ENCODE peak calls at places on chromosomes 6 and 20, in seven cellular contexts. S is NCI-H1105 treated with DMSO at 0.1 percent for 48 hours; K is activated T-cell treated with anti-CD3 and anti-CD28 coated beads, Interleukin-2, amount 50 U/mL, for 4 hours; R is stimulated activated CD8-positive, alpha-beta memory T cell treated with anti-CD3 and anti-CD28 coated beads, Interleukin-12 subunit alpha, Interleukin-12 subunit beta, amount 100 ng/mL, for 4 hours; T is fibroblast of lung; P is endothelial cell; H is stimulated activated naive B cell treated with anti-CD40 and anti-IgM and Interleukin-4, amounts not matched to agents 10 μg/mL and 1 μg/mL and 100 μg/mL, for 72 hours. W is an unnamed sample.
A peak's percentile ranks its signal among the peaks of the same experiment; 100 is the strongest.

GRCh38 chr20:55200317-55200716 is 724.9 kb downstream of the DOK5 start:
- DNase-seq in S (no peak), K (no peak), R (no peak), T (no peak), P (no peak), H (no peak), W (no peak)

GRCh38 chr20:57315083-57315963 is 14.3 kb upstream of the SPO11 start:
- DNase-seq in S (no peak), K (no peak), R (no peak), T (no peak), P (no peak), H (no peak), W (no peak)

GRCh38 chr6:15945593-15946159 is 183.2 kb upstream of the MYLIP start:
- DNase-seq in S (no peak), K (no peak), R (no peak), T (peak; percentile 47), P (no peak), H (no peak), W (no peak)

GRCh38 chr6:51855310-51856082 is 231.9 kb downstream of the PKHD1 start:
- DNase-seq in S (peak; percentile 73), K (no peak), R (no peak), T (peak; percentile 53), P (peak; percentile 57), H (no peak), W (no peak)

GRCh38 chr6:3648724-3649123 is 102.8 kb downstream of the PXDC1 start:
- DNase-seq in S (no peak), K (no peak), R (no peak), T (no peak), P (no peak), H (no peak), W (no peak)

GRCh38 chr6:79453558-79454042 is 83.6 kb downstream of the LCA5 start:
- DNase-seq in S (peak; percentile 47), K (no peak), R (no peak), T (peak; percentile 67), P (no peak), H (no peak), W (no peak)

GRCh38 chr20:1326031-1326930 is 2.7 kb downstream of the SDCBP2 start:
- DNase-seq in S (no peak), K (no peak), R (no peak), T (peak; percentile 74), P (no peak), H (no peak), W (no peak)

GRCh38 chr6:44655368-44656342 is 268.1 kb downstream of the CDC5L start:
- DNase-seq in S (peak; percentile 54), K (peak; percentile 73), R (peak; percentile 58), T (peak; percentile 68), P (peak; percentile 92), H (peak; percentile 26), W (peak; percentile 66)

GRCh38 chr20:31675828-31676533 is 38.3 kb downstream of the COX4I2 start:
- DNase-seq in S (no peak), K (peak; percentile 65), R (peak; percentile 31), T (no peak), P (peak; percentile 46), H (peak; percentile 38), W (no peak)

GRCh38 chr6:137728386-137729349 is 138.4 kb upstream of the TNFAIP3 start:
- DNase-seq in S (no peak), K (no peak), R (no peak), T (peak; percentile 78), P (no peak), H (no peak), W (no peak)

GRCh38 chr20:57772349-57772964 is 62.6 kb upstream of the PMEPA1 start:
- DNase-seq in S (no peak), K (peak; percentile 23), R (no peak), T (peak; percentile 34), P (no peak), H (no peak), W (peak; percentile 3)

GRCh38 chr20:6956574-6956973 is 189.1 kb downstream of the BMP2 start:
- DNase-seq in S (no peak), K (no peak), R (no peak), T (no peak), P (no peak), H (no peak), W (no peak)

GRCh38 chr20:51946581-51946980 is 144.3 kb upstream of the SALL4 start:
- DNase-seq in S (no peak), K (no peak), R (no peak), T (peak; percentile 40), P (no peak), H (no peak), W (no peak)

GRCh38 chr20:33653218-33653899 is 8.8 kb upstream of the C20orf144 start:
- DNase-seq in S (peak; percentile 86), K (no peak), R (no peak), T (peak; percentile 74), P (peak; percentile 76), H (peak; percentile 36), W (no peak)

GRCh38 chr6:155183095-155183494 is 80.7 kb upstream of the CLDN20 start:
- DNase-seq in S (no peak), K (no peak), R (no peak), T (no peak), P (no peak), H (peak; percentile 11), W (no peak)

W was measured in activated CD4-positive, alpha-beta T cell treated with anti-CD3 and anti-CD28 coated beads, Interleukin-2, amount 50 U/mL, for 24 hours.